ENCODE peak calls at places on chromosomes 1 and 21, in four cellular contexts. A is GM12878, M is K562, Z is HepG2. R is an unnamed sample.

GRCh38 chr1:21904725-21905520 is 32.2 kb downstream of the HSPG2 start:
- DNase-seq in Z (no peak), M (peak), A (no peak), R (no peak)

GRCh38 chr1:59329412-59330053 is 32.6 kb downstream of the FGGY start:
- DNase-seq in M (no peak), A (no peak), Z (no peak), R (no peak)

GRCh38 chr1:210402560-210402959 is 73.9 kb downstream of the HHAT start:
- DNase-seq in A (no peak), M (no peak), Z (no peak), R (no peak)

GRCh38 chr1:57612833-57613232 is 189.0 kb upstream of the DAB1 start:
- DNase-seq in M (no peak), Z (no peak), A (no peak), R (no peak)

GRCh38 chr21:45035477-45035848 is 38.9 kb upstream of the ADARB1 start:
- DNase-seq in M (no peak), A (no peak), Z (no peak), R (no peak)

GRCh38 chr1:5565726-5566125 is 426.5 kb downstream of the NPHP4 start:
- DNase-seq in A (no peak), Z (no peak), M (no peak), R (no peak)

GRCh38 chr1:18640228-18641004 is 9.8 kb downstream of the PAX7 start:
- DNase-seq in Z (no peak), A (no peak), M (no peak), R (no peak)

GRCh38 chr1:24776821-24777220 is 31.6 kb downstream of the CLIC4 start:
- DNase-seq in M (no peak), Z (no peak), A (no peak), R (no peak)

GRCh38 chr1:210218047-210218446 is 14.5 kb upstream of the SERTAD4 start:
- DNase-seq in Z (no peak), M (no peak), A (no peak), R (no peak)

GRCh38 chr1:162856260-162856659 is 4.7 kb downstream of the CCDC190 start:
- DNase-seq in M (no peak), A (no peak), Z (no peak), R (no peak)

GRCh38 chr1:93722081-93723031 is 40.7 kb upstream of the BCAR3 start:
- DNase-seq in Z (no peak), M (no peak), A (no peak), R (no peak)

GRCh38 chr21:32611471-32611997 is 643 bp downstream of the CFAP298 start:
- DNase-seq in M (peak), A (no peak), Z (no peak), R (peak)

GRCh38 chr1:28371011-28371378 is 1.5 kb downstream of the PHACTR4 start:
- DNase-seq in M (no peak), Z (no peak), A (no peak), R (no peak)

GRCh38 chr1:185720633-185721272 is 13.4 kb upstream of the HMCN1 start:
- DNase-seq in Z (peak), M (no peak), A (no peak), R (no peak)
- TF ChIP-seq SP1 in Z (no peak), M (no peak), A (no peak), R (no peak)

GRCh38 chr1:84724128-84724860 is 34.0 kb upstream of the SSX2IP start:
- DNase-seq in M (peak), Z (peak), A (no peak), R (peak)
- TF ChIP-seq FOXM1 in M (no peak), Z (no peak), A (no peak), R (no peak)

GRCh38 chr1:79129914-79130313 is 123.4 kb upstream of the ADGRL4 start:
- DNase-seq in M (no peak), Z (no peak), A (no peak), R (no peak)

GRCh38 chr1:79131626-79132025 is 125.1 kb upstream of the ADGRL4 start:
- DNase-seq in Z (no peak), M (no peak), A (no peak), R (no peak)

GRCh38 chr1:79133703-79134258 is 127.3 kb upstream of the ADGRL4 start:
- DNase-seq in Z (no peak), M (no peak), A (no peak), R (no peak)

GRCh38 chr1:79124756-79125155 is 118.2 kb upstream of the ADGRL4 start:
- DNase-seq in M (no peak), A (no peak), Z (no peak), R (no peak)

GRCh38 chr1:79128726-79129125 is 122.2 kb upstream of the ADGRL4 start:
- DNase-seq in M (no peak), A (no peak), Z (no peak), R (no peak)
- TF ChIP-seq SP1 in M (no peak), A (no peak), Z (no peak), R (no peak)

DNA sequence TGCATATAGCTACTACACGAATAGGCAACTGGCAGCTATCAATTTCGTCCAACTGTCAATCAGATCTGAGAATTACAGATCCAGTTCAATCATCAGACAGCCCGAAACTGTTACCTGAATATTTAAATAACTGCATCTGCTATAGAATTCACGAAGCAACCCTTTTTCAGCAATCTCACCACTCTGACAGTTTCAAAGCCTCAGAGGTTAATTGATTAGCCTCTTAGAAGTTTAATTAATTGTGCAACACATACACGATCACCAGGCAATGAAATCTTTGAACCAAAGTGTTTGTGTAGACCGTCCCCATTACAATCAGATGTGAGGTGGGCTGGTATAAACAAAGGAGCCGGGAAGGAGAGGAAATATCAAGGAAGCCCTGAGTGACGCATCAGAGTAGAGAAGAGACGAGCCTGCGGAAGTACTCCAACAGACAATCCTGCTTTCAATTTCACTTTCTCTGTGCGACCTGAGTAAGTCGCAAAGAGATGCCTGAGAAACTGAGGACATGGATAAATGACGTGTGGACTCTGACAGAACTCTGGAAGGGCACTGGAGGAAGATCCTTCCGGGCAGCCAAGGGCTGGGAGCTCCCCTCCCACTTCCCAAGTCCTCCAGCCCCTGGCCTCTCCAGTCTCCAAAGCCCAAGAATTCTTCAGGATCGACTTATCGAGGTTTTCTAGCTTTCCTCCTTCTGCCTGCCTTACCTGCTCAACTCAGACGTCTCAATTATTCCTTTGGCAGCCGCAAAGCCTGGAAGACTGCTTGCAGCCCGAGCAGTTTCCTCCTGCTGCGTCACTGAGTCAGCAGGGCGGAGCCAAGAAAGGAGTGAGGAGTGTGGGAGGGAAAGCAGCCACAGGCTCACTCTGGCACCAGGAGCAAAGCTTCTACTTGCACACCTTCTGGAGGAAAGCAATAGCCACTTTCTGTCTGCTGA is at the start of gene RNASEL:
- DNase-seq in Z (no peak), M (peak), A (no peak), R (peak)
- TF ChIP-seq FOXM1 in Z (no peak), M (no peak), A (no peak), R (no peak)

DNA sequence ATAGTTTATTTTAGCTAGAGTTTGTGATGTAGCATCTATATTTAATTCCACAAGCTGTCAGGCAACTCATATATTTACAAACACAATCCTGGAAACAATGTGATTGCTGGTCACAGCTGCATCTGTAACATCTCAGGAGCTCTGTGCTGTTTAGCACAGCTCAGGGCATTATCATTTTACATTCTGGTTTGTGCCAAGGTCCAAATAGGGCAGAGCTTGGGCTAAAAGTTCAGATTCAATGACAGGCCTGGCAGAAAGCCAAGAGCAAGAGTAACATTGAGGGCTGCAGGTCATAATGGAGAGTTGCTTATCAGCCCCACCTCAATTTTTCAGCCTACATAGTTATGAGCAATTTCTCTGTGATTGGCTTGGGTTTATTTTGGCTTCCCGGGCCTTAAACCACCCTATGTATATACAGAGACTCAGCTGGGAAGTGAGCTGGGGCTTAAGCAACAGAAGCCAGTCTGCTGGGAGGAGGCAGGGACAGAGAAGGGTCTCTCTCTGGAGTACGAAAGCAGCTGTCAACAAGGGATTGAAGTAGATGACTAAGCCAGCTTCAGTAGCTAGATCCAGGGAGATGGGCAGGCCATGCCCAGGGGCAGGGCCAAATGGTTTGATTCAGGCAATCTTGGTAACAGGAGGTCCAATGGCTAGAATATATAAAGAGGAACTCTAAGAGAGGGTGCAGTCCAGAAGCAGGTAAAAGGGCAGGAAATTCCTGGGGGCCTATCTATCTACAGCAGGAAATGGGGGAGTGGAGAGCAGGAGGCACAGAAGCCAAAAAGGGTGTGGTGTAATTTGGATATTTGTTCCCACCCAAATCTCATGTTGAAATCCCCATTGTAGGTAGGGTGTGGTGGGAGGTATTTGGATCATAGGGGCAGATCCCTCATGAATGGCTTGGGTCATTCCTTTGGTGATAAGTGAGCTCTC is 49.0 kb downstream of the BRINP2 start:
- DNase-seq in Z (no peak), A (no peak), M (no peak), R (no peak)
- TF ChIP-seq SP1 in Z (no peak), A (no peak), M (no peak), R (no peak)